ENCODE peak calls at places on chromosomes 16 and 17, in nine cellular contexts. L is NCI-H2029 treated with DMSO at 0.1 percent for 48 hours; I is cardiac fibroblast; H is activated T-cell treated with anti-CD3 and anti-CD28 coated beads, Interleukin-2, amount 50 U/mL, for 1 hour; X is KBM-7; R is NCI-H1105; J is CD4-positive, alpha-beta memory T cell; D is epithelial cell of esophagus; Z is effector memory CD4-positive, alpha-beta T cell. B is an unnamed sample.

GRCh38 chr16:56424791-56425438 is 430 bp downstream of the AMFR start:
- DNase-seq in L (no peak), I (no peak), H (peak; percentile 68), X (peak; percentile 20), R (peak; percentile 38), J (no peak), D (peak; percentile 17), Z (peak; percentile 2), B (peak; percentile 14)

GRCh38 chr16:49924078-49924477 is 68.2 kb upstream of the ZNF423 start:
- DNase-seq in L (no peak), I (peak; percentile 5), H (no peak), X (no peak), R (no peak), J (no peak), D (no peak), Z (no peak), B (no peak)

GRCh38 chr16:23595246-23595950 is 718 bp downstream of the NDUFAB1 start:
- DNase-seq in L (no peak), I (no peak), H (no peak), X (peak; percentile 18), R (no peak), J (peak; percentile 3), D (no peak), Z (no peak), B (no peak)

GRCh38 chr16:48542020-48542473 is 67.9 kb downstream of the N4BP1 start:
- DNase-seq in L (no peak), I (peak; percentile 69), H (no peak), X (peak; percentile 69), R (no peak), J (no peak), D (peak; percentile 43), Z (no peak), B (no peak)

GRCh38 chr17:45316271-45317112 is at the start of gene MAP3K14:
- DNase-seq in L (no peak), I (peak; percentile 69), H (peak; percentile 73), X (peak; percentile 79), R (peak; percentile 54), J (peak; percentile 70), D (peak; percentile 51), Z (peak; percentile 48), B (peak; percentile 46)

GRCh38 chr17:55635253-55635766 is 87.4 kb downstream of the TMEM100 start:
- DNase-seq in L (no peak), I (peak; percentile 16), H (no peak), X (no peak), R (no peak), J (no peak), D (no peak), Z (no peak), B (no peak)

GRCh38 chr17:81423698-81424071 is 28.4 kb downstream of the BAHCC1 start:
- DNase-seq in L (no peak), I (no peak), H (no peak), X (no peak), R (no peak), J (no peak), D (no peak), Z (no peak), B (no peak)

GRCh38 chr17:44464037-44464436 is 39.2 kb downstream of the GPATCH8 start:
- DNase-seq in L (no peak), I (peak; percentile 57), H (no peak), X (no peak), R (no peak), J (no peak), D (peak; percentile 37), Z (no peak), B (no peak)

GRCh38 chr17:9839433-9839832 is 13.7 kb downstream of the GLP2R start:
- DNase-seq in L (no peak), I (no peak), H (no peak), X (no peak), R (no peak), J (no peak), D (no peak), Z (no peak), B (no peak)

B was measured in NCI-H1436.